ENCODE peak calls at places on chromosome 18, in seven cellular contexts. Y is H9; D is HEK293T; L is cardiac fibroblast; O is anterior cingulate cortex; J is heart left ventricle; E is activated CD4-positive, alpha-beta T cell treated with anti-CD3 and anti-CD28 coated beads, Interleukin-2, amount 50 U/mL, for 24 hours. M is an unnamed sample.

GRCh38 chr18:42736074-42736473 is 379.4 kb downstream of the RIT2 start:
- DNase-seq in Y (no peak), D (no peak), L (no peak), O (no peak), J (no peak), E (no peak), M (no peak)

GRCh38 chr18:9053814-9054213 is 48.7 kb upstream of the NDUFV2 start:
- DNase-seq in Y (no peak), D (no peak), L (no peak), O (no peak), J (no peak), E (no peak), M (no peak)

GRCh38 chr18:78884502-78884901 is 95.1 kb upstream of the SALL3 start:
- DNase-seq in Y (no peak), D (no peak), L (no peak), O (no peak), J (no peak), E (no peak), M (no peak)

GRCh38 chr18:13435596-13436333 is 217.2 kb downstream of the LDLRAD4 start:
- DNase-seq in Y (no peak), D (no peak), L (peak), O (no peak), J (no peak), E (no peak), M (peak)

GRCh38 chr18:47120428-47120827 is 29.9 kb downstream of the HDHD2 start:
- DNase-seq in Y (no peak), D (no peak), L (no peak), O (no peak), J (no peak), E (no peak), M (no peak)

GRCh38 chr18:49899647-49900330 is 86.5 kb upstream of the ACAA2 start:
- DNase-seq in Y (no peak), D (no peak), L (no peak), O (no peak), J (no peak), E (no peak), M (no peak)

GRCh38 chr18:506801-507200 is 6.3 kb upstream of the COLEC12 start:
- DNase-seq in Y (no peak), D (no peak), L (no peak), O (no peak), J (no peak), E (no peak), M (no peak)

GRCh38 chr18:56038258-56039030 is 450.5 kb upstream of the TCF4 start:
- DNase-seq in Y (no peak), D (no peak), L (no peak), O (no peak), J (no peak), E (no peak), M (no peak)

GRCh38 chr18:26383454-26384270 is 157.4 kb downstream of the TAF4B start:
- DNase-seq in Y (no peak), D (peak), L (peak), O (no peak), J (no peak), E (no peak), M (no peak)

GRCh38 chr18:48452863-48453323 is 43.7 kb upstream of the ZBTB7C start:
- DNase-seq in Y (no peak), D (no peak), L (no peak), O (no peak), J (no peak), E (no peak), M (peak)

GRCh38 chr18:41323044-41323443 is 632.0 kb upstream of the PIK3C3 start:
- DNase-seq in Y (no peak), D (no peak), L (peak), O (no peak), J (no peak), E (no peak), M (no peak)

GRCh38 chr18:76619342-76620315 is 124.6 kb upstream of the ZNF516 start:
- DNase-seq in Y (peak), D (peak), L (peak), O (peak), J (peak), E (no peak), M (peak)

GRCh38 chr18:5103286-5103685 is 93.8 kb downstream of the AKAIN1 start:
- DNase-seq in Y (no peak), D (no peak), L (no peak), O (no peak), J (no peak), E (no peak), M (no peak)

GRCh38 chr18:62682396-62682795 is 32.9 kb upstream of the PHLPP1 start:
- DNase-seq in Y (no peak), D (no peak), L (no peak), O (no peak), J (no peak), E (no peak), M (no peak)

GRCh38 chr18:23134780-23135678 is at the start of gene CABLES1:
- DNase-seq in Y (peak), D (peak), L (peak), O (no peak), J (peak), E (no peak), M (peak)

GRCh38 chr18:40902436-40902835 is 1052.6 kb upstream of the PIK3C3 start:
- DNase-seq in Y (no peak), D (no peak), L (peak), O (no peak), J (no peak), E (no peak), M (no peak)

GRCh38 chr18:46793565-46793964 is 36.7 kb upstream of the ST8SIA5 start:
- DNase-seq in Y (peak), D (no peak), L (no peak), O (no peak), J (no peak), E (no peak), M (no peak)

GRCh38 chr18:35611518-35611917 is 30.0 kb downstream of the GALNT1 start:
- DNase-seq in Y (no peak), D (no peak), L (no peak), O (no peak), J (no peak), E (no peak), M (no peak)

GRCh38 chr18:29188760-29189159 is 1011.8 kb upstream of the CDH2 start:
- DNase-seq in Y (no peak), D (no peak), L (peak), O (no peak), J (no peak), E (no peak), M (no peak)

GRCh38 chr18:55856191-55856590 is 268.2 kb upstream of the TCF4 start:
- DNase-seq in Y (peak), D (no peak), L (peak), O (no peak), J (no peak), E (no peak), M (no peak)

GRCh38 chr18:54888933-54889332 is 60.7 kb downstream of the RAB27B start:
- DNase-seq in Y (no peak), D (no peak), L (peak), O (no peak), J (no peak), E (no peak), M (no peak)

GRCh38 chr18:78927156-78927555 is 52.5 kb upstream of the SALL3 start:
- DNase-seq in Y (no peak), D (no peak), L (no peak), O (no peak), J (no peak), E (no peak), M (no peak)

GRCh38 chr18:3313685-3314084 is 51.8 kb downstream of the MYL12B start:
- DNase-seq in Y (no peak), D (no peak), L (no peak), O (no peak), J (no peak), E (no peak), M (no peak)

GRCh38 chr18:24246143-24246542 is 107.3 kb downstream of the CABYR start:
- DNase-seq in Y (no peak), D (no peak), L (no peak), O (no peak), J (no peak), E (no peak), M (no peak)

GRCh38 chr18:43879350-43879749 is 602.1 kb upstream of the SYT4 start:
- DNase-seq in Y (no peak), D (no peak), L (no peak), O (no peak), J (no peak), E (no peak), M (no peak)

GRCh38 chr18:73509460-73509859 is 638.2 kb downstream of the FBXO15 start:
- DNase-seq in Y (no peak), D (no peak), L (peak), O (no peak), J (no peak), E (no peak), M (no peak)

GRCh38 chr18:58572181-58572580 is 56.7 kb downstream of the ALPK2 start:
- DNase-seq in Y (no peak), D (no peak), L (peak), O (no peak), J (no peak), E (no peak), M (no peak)

GRCh38 chr18:39724652-39725051 is 2159.1 kb upstream of the CELF4 start:
- DNase-seq in Y (no peak), D (no peak), L (peak), O (no peak), J (no peak), E (no peak), M (no peak)

GRCh38 chr18:56173542-56174220 is 464.7 kb downstream of the TXNL1 start:
- DNase-seq in Y (no peak), D (no peak), L (no peak), O (no peak), J (no peak), E (no peak), M (no peak)

GRCh38 chr18:56003009-56003408 is 415.0 kb upstream of the TCF4 start:
- DNase-seq in Y (no peak), D (no peak), L (no peak), O (no peak), J (no peak), E (no peak), M (no peak)

GRCh38 chr18:50788284-50788683 is 31.5 kb downstream of the MRO start:
- DNase-seq in Y (peak), D (no peak), L (no peak), O (no peak), J (no peak), E (no peak), M (no peak)

GRCh38 chr18:812673-813404 is 797 bp upstream of the YES1 start:
- DNase-seq in Y (peak), D (peak), L (peak), O (no peak), J (peak), E (peak), M (peak)

GRCh38 chr18:56139792-56140254 is 498.6 kb downstream of the TXNL1 start:
- DNase-seq in Y (no peak), D (no peak), L (peak), O (no peak), J (no peak), E (no peak), M (no peak)

GRCh38 chr18:1304392-1304992 is 399.8 kb downstream of the ADCYAP1 start:
- DNase-seq in Y (no peak), D (no peak), L (no peak), O (no peak), J (no peak), E (no peak), M (no peak)

GRCh38 chr18:55038162-55038561 is 78.9 kb upstream of the CCDC68 start:
- DNase-seq in Y (no peak), D (no peak), L (peak), O (no peak), J (no peak), E (no peak), M (no peak)

GRCh38 chr18:25704096-25704870 is 352.3 kb upstream of the ZNF521 start:
- DNase-seq in Y (no peak), D (no peak), L (no peak), O (no peak), J (no peak), E (no peak), M (no peak)

GRCh38 chr18:75309564-75309963 is 99.0 kb downstream of the TSHZ1 start:
- DNase-seq in Y (no peak), D (no peak), L (no peak), O (no peak), J (no peak), E (no peak), M (no peak)

GRCh38 chr18:34098109-34098508 is 126.6 kb downstream of the NOL4 start:
- DNase-seq in Y (no peak), D (no peak), L (no peak), O (no peak), J (no peak), E (no peak), M (no peak)

GRCh38 chr18:50312296-50313030 is 25.0 kb upstream of the CXXC1 start:
- DNase-seq in Y (no peak), D (no peak), L (no peak), O (no peak), J (no peak), E (no peak), M (no peak)

GRCh38 chr18:76380791-76381405 is 114.1 kb downstream of the ZNF516 start:
- DNase-seq in Y (peak), D (peak), L (no peak), O (no peak), J (no peak), E (no peak), M (no peak)

M was measured in aorta.